ENCODE peak calls at places on chromosomes 5 and 9, in eight cellular contexts. R is choroid plexus epithelial cell, C is heart left ventricle, E is prostate gland, D is BE2C, A is bronchial epithelial cell, G is transverse colon, P is kidney. T is an unnamed sample.

GRCh38 chr9:125485471-125485870 is 221.5 kb downstream of the MAPKAP1 start:
- DNase-seq in R (no peak), C (no peak), E (no peak), D (no peak), A (no peak), G (no peak), P (no peak), T (no peak)

GRCh38 chr5:82275267-82275664 is 2.9 kb downstream of the RPS23 start:
- DNase-seq in R (no peak), C (no peak), E (no peak), D (no peak), A (no peak), G (no peak), P (no peak), T (no peak)

GRCh38 chr5:1183424-1184162 is 17.8 kb upstream of the SLC6A19 start:
- DNase-seq in R (no peak), C (no peak), E (no peak), D (no peak), A (no peak), G (no peak), P (peak), T (no peak)

GRCh38 chr5:147921134-147921533 is 14.8 kb upstream of the C5orf46 start:
- DNase-seq in R (no peak), C (no peak), E (no peak), D (no peak), A (no peak), G (no peak), P (no peak), T (no peak)

GRCh38 chr5:93305984-93306383 is 275.0 kb downstream of the NR2F1-AS1 start:
- DNase-seq in R (peak), C (no peak), E (no peak), D (peak), A (peak), G (no peak), P (no peak), T (peak)

GRCh38 chr9:8391566-8391965 is 592.0 kb upstream of the DMAC1 start:
- DNase-seq in R (no peak), C (no peak), E (no peak), D (no peak), A (no peak), G (no peak), P (no peak), T (no peak)

GRCh38 chr5:43609752-43610151 is 6.8 kb downstream of the NNT start:
- DNase-seq in R (peak), C (no peak), E (no peak), D (no peak), A (no peak), G (no peak), P (no peak), T (peak)

GRCh38 chr5:178790371-178790770 is 59.9 kb upstream of the ZNF354A start:
- DNase-seq in R (no peak), C (no peak), E (no peak), D (no peak), A (peak), G (no peak), P (no peak), T (peak)

GRCh38 chr9:121463026-121463827 is 36.4 kb downstream of the GGTA1 start:
- DNase-seq in R (peak), C (peak), E (no peak), D (peak), A (peak), G (peak), P (no peak), T (peak)

DNA sequence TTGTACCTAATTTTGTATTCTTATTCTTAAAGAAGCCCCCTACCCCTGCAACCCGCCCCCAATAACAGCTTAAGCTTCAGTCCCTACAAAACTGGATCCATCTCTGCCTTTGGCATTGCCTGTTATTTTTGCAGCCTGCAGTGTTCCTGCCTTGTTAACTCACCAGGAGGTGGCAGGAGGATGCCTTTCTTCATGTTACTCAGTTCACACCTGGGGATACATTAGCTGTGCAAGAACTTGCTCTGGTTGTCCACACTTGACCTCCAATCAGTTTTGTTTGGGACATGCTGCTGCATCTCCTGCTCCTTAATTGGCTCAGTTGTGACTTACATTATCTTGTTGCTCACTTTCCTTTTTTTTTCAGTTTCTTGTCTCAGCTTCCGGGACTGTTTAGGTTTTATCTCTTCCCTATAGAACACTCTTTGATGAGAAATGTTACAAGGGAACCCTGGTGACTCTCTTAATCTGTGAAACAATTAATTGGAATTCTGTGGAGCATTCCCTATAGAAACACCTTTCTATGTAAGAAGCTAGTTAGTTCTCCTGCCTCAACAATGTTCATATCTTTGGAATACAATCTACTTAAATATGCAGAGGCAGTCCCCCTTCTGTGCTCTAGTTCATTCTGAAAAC is 467.7 kb upstream of the ACO1 start:
- DNase-seq in R (no peak), C (no peak), E (no peak), D (no peak), A (peak), G (no peak), P (no peak), T (peak)
- TF ChIP-seq CTCF in R (no peak), C (no peak), E (no peak), D (peak), A (peak), G (no peak), P (no peak), T (peak)

GRCh38 chr5:173235499-173236394 is 741 bp upstream of the NKX2-5 start:
- DNase-seq in R (no peak), C (no peak), E (no peak), D (no peak), A (no peak), G (no peak), P (no peak), T (no peak)

GRCh38 chr5:173238312-173239232 is 3.6 kb upstream of the NKX2-5 start:
- DNase-seq in R (no peak), C (no peak), E (no peak), D (no peak), A (no peak), G (no peak), P (no peak), T (no peak)

GRCh38 chr5:173239233-173239593 is 4.2 kb upstream of the NKX2-5 start:
- DNase-seq in R (no peak), C (no peak), E (no peak), D (no peak), A (no peak), G (no peak), P (no peak), T (no peak)

GRCh38 chr5:173236531-173237501 is 1.8 kb upstream of the NKX2-5 start:
- DNase-seq in R (no peak), C (no peak), E (no peak), D (no peak), A (no peak), G (no peak), P (no peak), T (no peak)

DNA sequence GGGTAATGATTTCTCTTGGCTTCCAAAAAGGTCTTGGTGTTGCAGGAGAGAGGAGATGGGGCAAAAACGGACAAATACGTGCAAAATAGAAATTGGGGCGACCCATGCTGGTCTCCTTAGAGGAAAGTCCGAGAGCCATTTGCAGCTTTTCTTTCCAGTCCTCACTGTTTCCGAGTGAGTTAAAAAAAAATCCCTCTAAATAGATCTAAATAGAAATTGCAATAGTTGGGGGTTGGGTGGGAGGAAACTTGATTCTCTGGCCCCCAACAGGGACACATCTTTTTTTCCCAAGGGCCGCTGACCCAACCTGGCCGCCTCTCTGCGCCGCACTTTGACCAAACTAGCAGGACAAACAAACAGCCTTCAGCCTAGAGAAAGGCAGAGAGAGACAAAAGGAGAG is 2.8 kb upstream of the NKX2-5 start:
- DNase-seq in R (no peak), C (no peak), E (no peak), D (no peak), A (no peak), G (no peak), P (no peak), T (no peak)
- H3K4me3 ChIP-seq in R (no peak), C (peak), E (no peak), D (no peak), A (no peak), G (no peak), P (no peak), T (no peak)

GRCh38 chr5:133606835-133607234 is 5.5 kb downstream of the FSTL4 start:
- DNase-seq in R (no peak), C (no peak), E (no peak), D (peak), A (no peak), G (no peak), P (no peak), T (no peak)

GRCh38 chr5:133607451-133607850 is 4.9 kb downstream of the FSTL4 start:
- DNase-seq in R (no peak), C (no peak), E (no peak), D (no peak), A (no peak), G (no peak), P (no peak), T (no peak)

GRCh38 chr5:133602829-133603380 is 9.4 kb downstream of the FSTL4 start:
- DNase-seq in R (no peak), C (no peak), E (no peak), D (no peak), A (no peak), G (no peak), P (no peak), T (no peak)

GRCh38 chr5:133603711-133604110 is 8.6 kb downstream of the FSTL4 start:
- DNase-seq in R (no peak), C (no peak), E (no peak), D (peak), A (no peak), G (no peak), P (no peak), T (no peak)

GRCh38 chr5:133605323-133605722 is 7.0 kb downstream of the FSTL4 start:
- DNase-seq in R (no peak), C (peak), E (no peak), D (peak), A (no peak), G (no peak), P (no peak), T (no peak)
- TF ChIP-seq CTCF in R (no peak), C (no peak), E (no peak), D (no peak), A (no peak), G (no peak), P (no peak), T (no peak)

DNA sequence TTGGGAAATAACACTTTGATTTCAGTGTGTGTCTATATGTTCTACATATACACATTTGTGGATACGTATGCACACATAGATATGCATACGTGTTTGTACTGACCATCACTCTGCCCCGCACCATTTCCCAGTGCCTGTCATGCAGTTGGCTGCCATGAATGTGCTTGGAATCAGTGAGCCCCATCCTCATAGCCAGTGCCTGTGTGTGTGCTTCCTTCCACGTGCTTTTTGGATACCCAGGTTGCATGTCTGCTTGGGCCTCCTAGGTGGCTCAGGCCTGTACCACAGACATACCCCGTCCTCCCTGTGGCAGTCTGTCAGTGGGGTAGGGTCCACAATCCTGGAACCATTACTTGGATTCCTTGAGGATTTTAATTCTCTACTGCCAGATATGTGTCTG is 243.6 kb downstream of the FANCC start:
- DNase-seq in R (no peak), C (no peak), E (no peak), D (no peak), A (no peak), G (no peak), P (no peak), T (no peak)
- H3K4me3 ChIP-seq in R (no peak), C (no peak), E (no peak), D (no peak), A (no peak), G (no peak), P (no peak), T (no peak)

DNA sequence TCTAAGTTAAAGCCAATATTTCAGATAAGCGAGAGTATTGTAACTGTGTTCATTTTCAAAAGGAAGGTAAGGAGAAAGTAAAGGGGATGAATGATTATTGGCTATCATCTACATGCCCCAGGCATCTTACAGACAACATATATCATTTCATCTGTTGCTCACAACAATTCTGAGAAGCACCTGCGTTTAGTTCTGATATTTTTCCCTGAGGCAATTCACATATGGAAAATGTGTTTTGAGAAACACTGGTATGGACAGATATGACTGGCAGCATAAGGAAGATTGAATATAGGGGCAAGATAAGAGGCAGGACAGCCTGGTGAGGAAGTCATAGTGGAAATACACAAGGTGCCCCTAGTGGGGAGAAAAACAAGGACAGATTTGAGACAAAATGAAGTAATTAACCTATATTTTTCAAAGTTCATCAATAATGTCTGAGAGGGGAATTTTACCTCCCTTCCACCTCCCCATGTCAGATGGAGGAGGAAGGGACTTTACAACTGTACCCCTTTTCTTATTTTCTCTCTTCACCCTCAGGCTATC is 87.7 kb upstream of the TRIM32 start:
- DNase-seq in R (no peak), C (no peak), E (no peak), D (no peak), A (no peak), G (no peak), P (no peak), T (no peak)
- TF ChIP-seq CTCF in R (peak), C (no peak), E (no peak), D (peak), A (no peak), G (no peak), P (no peak), T (no peak)

T was measured in epithelial cell of esophagus.